ENCODE peak calls at places on chromosomes 11 and 22, in nine cellular contexts. One of them, this sample, is unnamed. For H3K27me3, the result is how much of the 10 kb centered on the place peaks cover.

GRCh38 chr22:24695958-24696511 is 78.5 kb downstream of the PIWIL3 start:
- DNase-seq in CD8-positive, alpha-beta T cell: no peak
- DNase-seq in HepG2: no peak
- DNase-seq in neuronal stem cell: no peak
- DNase-seq in PC-3: no peak
- DNase-seq in pancreas: no peak
- DNase-seq in cardiac muscle cell: peak
- DNase-seq in SK-N-SH: no peak
- DNase-seq in CD4-positive, alpha-beta T cell: no peak
- DNase-seq in this sample: no peak

GRCh38 chr11:61392991-61393595 is 706 bp downstream of the TMEM216 start:
- DNase-seq in CD8-positive, alpha-beta T cell: peak
- DNase-seq in HepG2: no peak
- DNase-seq in neuronal stem cell: peak
- DNase-seq in PC-3: peak
- DNase-seq in pancreas: no peak
- DNase-seq in cardiac muscle cell: peak
- DNase-seq in SK-N-SH: peak
- DNase-seq in CD4-positive, alpha-beta T cell: peak
- DNase-seq in this sample: no peak

GRCh38 chr22:43205261-43205691 is 18.3 kb upstream of the TTLL12 start:
- DNase-seq in CD8-positive, alpha-beta T cell: no peak
- DNase-seq in HepG2: no peak
- DNase-seq in neuronal stem cell: no peak
- DNase-seq in PC-3: no peak
- DNase-seq in pancreas: no peak
- DNase-seq in cardiac muscle cell: no peak
- DNase-seq in SK-N-SH: no peak
- DNase-seq in CD4-positive, alpha-beta T cell: no peak
- DNase-seq in this sample: no peak

GRCh38 chr22:28351585-28351984 is 328.1 kb downstream of the TTC28 start:
- DNase-seq in CD8-positive, alpha-beta T cell: no peak
- DNase-seq in HepG2: no peak
- DNase-seq in neuronal stem cell: no peak
- DNase-seq in PC-3: no peak
- DNase-seq in pancreas: no peak
- DNase-seq in cardiac muscle cell: no peak
- DNase-seq in SK-N-SH: no peak
- DNase-seq in CD4-positive, alpha-beta T cell: no peak
- DNase-seq in this sample: no peak

GRCh38 chr22:17931400-17931825 is 92.9 kb downstream of the MICAL3 start:
- DNase-seq in CD8-positive, alpha-beta T cell: no peak
- DNase-seq in HepG2: no peak
- DNase-seq in neuronal stem cell: no peak
- DNase-seq in PC-3: peak
- DNase-seq in pancreas: no peak
- DNase-seq in cardiac muscle cell: no peak
- DNase-seq in SK-N-SH: peak
- DNase-seq in CD4-positive, alpha-beta T cell: no peak
- DNase-seq in this sample: no peak

GRCh38 chr22:30221121-30221992 is 25.2 kb downstream of the LIF start:
- DNase-seq in CD8-positive, alpha-beta T cell: peak
- DNase-seq in HepG2: no peak
- DNase-seq in neuronal stem cell: no peak
- DNase-seq in PC-3: no peak
- DNase-seq in pancreas: no peak
- DNase-seq in cardiac muscle cell: no peak
- DNase-seq in SK-N-SH: no peak
- DNase-seq in CD4-positive, alpha-beta T cell: peak
- DNase-seq in this sample: peak

GRCh38 chr11:126194121-126194543 is 17.3 kb downstream of the RPUSD4 start:
- DNase-seq in CD8-positive, alpha-beta T cell: peak
- DNase-seq in HepG2: peak
- DNase-seq in neuronal stem cell: peak
- DNase-seq in PC-3: peak
- DNase-seq in pancreas: peak
- DNase-seq in cardiac muscle cell: peak
- DNase-seq in SK-N-SH: peak
- DNase-seq in CD4-positive, alpha-beta T cell: no peak
- DNase-seq in this sample: no peak

GRCh38 chr11:84396521-84396920 is 1110.4 kb upstream of the CCDC90B start:
- DNase-seq in CD8-positive, alpha-beta T cell: no peak
- DNase-seq in HepG2: no peak
- DNase-seq in neuronal stem cell: no peak
- DNase-seq in PC-3: no peak
- DNase-seq in pancreas: no peak
- DNase-seq in cardiac muscle cell: no peak
- DNase-seq in SK-N-SH: no peak
- DNase-seq in CD4-positive, alpha-beta T cell: no peak
- DNase-seq in this sample: no peak

GRCh38 chr22:46610345-46610744 is 9.8 kb upstream of the GRAMD4 start:
- DNase-seq in CD8-positive, alpha-beta T cell: no peak
- DNase-seq in HepG2: no peak
- DNase-seq in neuronal stem cell: no peak
- DNase-seq in PC-3: no peak
- DNase-seq in pancreas: no peak
- DNase-seq in cardiac muscle cell: no peak
- DNase-seq in SK-N-SH: no peak
- DNase-seq in CD4-positive, alpha-beta T cell: no peak
- DNase-seq in this sample: no peak

GRCh38 chr11:75182652-75183051 is 31.7 kb downstream of the SLCO2B1 start:
- DNase-seq in CD8-positive, alpha-beta T cell: no peak
- DNase-seq in HepG2: no peak
- DNase-seq in neuronal stem cell: no peak
- DNase-seq in PC-3: no peak
- DNase-seq in pancreas: no peak
- DNase-seq in cardiac muscle cell: no peak
- DNase-seq in SK-N-SH: no peak
- DNase-seq in CD4-positive, alpha-beta T cell: no peak
- DNase-seq in this sample: no peak

GRCh38 chr11:103202048-103202651 is 92.9 kb downstream of the DYNC2H1 start:
- DNase-seq in CD8-positive, alpha-beta T cell: no peak
- DNase-seq in HepG2: peak
- DNase-seq in neuronal stem cell: peak
- DNase-seq in PC-3: peak
- DNase-seq in pancreas: no peak
- DNase-seq in cardiac muscle cell: peak
- DNase-seq in SK-N-SH: peak
- DNase-seq in CD4-positive, alpha-beta T cell: no peak
- DNase-seq in this sample: no peak

GRCh38 chr11:3341298-3341697 is 37.6 kb downstream of the ZNF195 start:
- DNase-seq in CD8-positive, alpha-beta T cell: peak
- DNase-seq in HepG2: peak
- DNase-seq in neuronal stem cell: peak
- DNase-seq in PC-3: peak
- DNase-seq in pancreas: peak
- DNase-seq in cardiac muscle cell: peak
- DNase-seq in SK-N-SH: peak
- DNase-seq in CD4-positive, alpha-beta T cell: peak
- DNase-seq in this sample: no peak

GRCh38 chr22:44996120-44996519 is 13.7 kb downstream of the PHF21B start:
- DNase-seq in CD8-positive, alpha-beta T cell: no peak
- DNase-seq in HepG2: no peak
- DNase-seq in neuronal stem cell: no peak
- DNase-seq in PC-3: no peak
- DNase-seq in pancreas: no peak
- DNase-seq in cardiac muscle cell: no peak
- DNase-seq in SK-N-SH: no peak
- DNase-seq in CD4-positive, alpha-beta T cell: no peak
- DNase-seq in this sample: no peak

GRCh38 chr22:44996648-44997047 is 13.2 kb downstream of the PHF21B start:
- DNase-seq in CD8-positive, alpha-beta T cell: no peak
- DNase-seq in HepG2: no peak
- DNase-seq in neuronal stem cell: no peak
- DNase-seq in PC-3: no peak
- DNase-seq in pancreas: no peak
- DNase-seq in cardiac muscle cell: no peak
- DNase-seq in SK-N-SH: no peak
- DNase-seq in CD4-positive, alpha-beta T cell: no peak
- DNase-seq in this sample: no peak

GRCh38 chr22:44995282-44995597 is 14.6 kb downstream of the PHF21B start:
- DNase-seq in CD8-positive, alpha-beta T cell: no peak
- DNase-seq in HepG2: no peak
- DNase-seq in neuronal stem cell: no peak
- DNase-seq in PC-3: no peak
- DNase-seq in pancreas: no peak
- DNase-seq in cardiac muscle cell: no peak
- DNase-seq in SK-N-SH: no peak
- DNase-seq in CD4-positive, alpha-beta T cell: no peak
- DNase-seq in this sample: no peak

GRCh38 chr22:44994399-44995281 is 15.2 kb downstream of the PHF21B start:
- DNase-seq in CD8-positive, alpha-beta T cell: no peak
- DNase-seq in HepG2: no peak
- DNase-seq in neuronal stem cell: no peak
- DNase-seq in PC-3: no peak
- DNase-seq in pancreas: no peak
- DNase-seq in cardiac muscle cell: no peak
- DNase-seq in SK-N-SH: peak
- DNase-seq in CD4-positive, alpha-beta T cell: no peak
- DNase-seq in this sample: no peak

DNA sequence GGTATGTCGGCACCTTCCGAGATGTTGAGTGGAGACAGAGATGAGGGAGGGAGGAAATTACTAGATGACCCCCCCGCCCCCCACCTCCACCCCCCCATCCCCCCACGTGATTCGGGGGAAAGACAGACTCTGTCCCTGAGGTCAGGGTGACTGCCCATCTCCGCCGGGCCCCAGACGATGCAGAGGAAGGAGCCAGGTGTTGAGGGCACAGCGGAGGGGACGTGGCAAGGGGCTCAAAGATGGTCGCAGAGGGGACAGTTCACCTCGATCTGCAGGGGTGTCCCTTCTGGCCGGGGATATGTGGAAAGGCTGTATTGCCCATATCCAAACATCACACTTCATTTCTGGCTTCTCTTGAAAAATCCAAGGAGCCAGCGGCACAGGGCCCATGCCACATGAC is 14.1 kb downstream of the PHF21B start:
- DNase-seq in CD8-positive, alpha-beta T cell: no peak
- DNase-seq in HepG2: no peak
- DNase-seq in neuronal stem cell: no peak
- DNase-seq in PC-3: no peak
- DNase-seq in pancreas: no peak
- DNase-seq in cardiac muscle cell: no peak
- DNase-seq in SK-N-SH: peak
- DNase-seq in CD4-positive, alpha-beta T cell: no peak
- DNase-seq in this sample: no peak
- H3K27me3 ChIP-seq in CD8-positive, alpha-beta T cell: under half
- H3K27me3 ChIP-seq in HepG2: under half
- H3K27me3 ChIP-seq in neuronal stem cell: under half
- H3K27me3 ChIP-seq in PC-3: under half
- H3K27me3 ChIP-seq in pancreas: under half
- H3K27me3 ChIP-seq in cardiac muscle cell: under half
- H3K27me3 ChIP-seq in SK-N-SH: under half
- H3K27me3 ChIP-seq in CD4-positive, alpha-beta T cell: under half
- H3K27me3 ChIP-seq in this sample: under half

GRCh38 chr11:128327274-128327673 is 260.1 kb downstream of the ETS1 start:
- DNase-seq in CD8-positive, alpha-beta T cell: no peak
- DNase-seq in HepG2: no peak
- DNase-seq in neuronal stem cell: no peak
- DNase-seq in PC-3: no peak
- DNase-seq in pancreas: no peak
- DNase-seq in cardiac muscle cell: no peak
- DNase-seq in SK-N-SH: no peak
- DNase-seq in CD4-positive, alpha-beta T cell: no peak
- DNase-seq in this sample: no peak

GRCh38 chr11:128324051-128324481 is 263.3 kb downstream of the ETS1 start:
- DNase-seq in CD8-positive, alpha-beta T cell: no peak
- DNase-seq in HepG2: no peak
- DNase-seq in neuronal stem cell: no peak
- DNase-seq in PC-3: no peak
- DNase-seq in pancreas: no peak
- DNase-seq in cardiac muscle cell: no peak
- DNase-seq in SK-N-SH: no peak
- DNase-seq in CD4-positive, alpha-beta T cell: no peak
- DNase-seq in this sample: no peak

GRCh38 chr11:128326791-128327190 is 260.6 kb downstream of the ETS1 start:
- DNase-seq in CD8-positive, alpha-beta T cell: no peak
- DNase-seq in HepG2: no peak
- DNase-seq in neuronal stem cell: no peak
- DNase-seq in PC-3: no peak
- DNase-seq in pancreas: no peak
- DNase-seq in cardiac muscle cell: no peak
- DNase-seq in SK-N-SH: no peak
- DNase-seq in CD4-positive, alpha-beta T cell: no peak
- DNase-seq in this sample: no peak

GRCh38 chr11:128324531-128325141 is 262.7 kb downstream of the ETS1 start:
- DNase-seq in CD8-positive, alpha-beta T cell: peak
- DNase-seq in HepG2: no peak
- DNase-seq in neuronal stem cell: no peak
- DNase-seq in PC-3: no peak
- DNase-seq in pancreas: no peak
- DNase-seq in cardiac muscle cell: no peak
- DNase-seq in SK-N-SH: no peak
- DNase-seq in CD4-positive, alpha-beta T cell: peak
- DNase-seq in this sample: no peak

GRCh38 chr11:128323381-128323780 is 264.0 kb downstream of the ETS1 start:
- DNase-seq in CD8-positive, alpha-beta T cell: no peak
- DNase-seq in HepG2: no peak
- DNase-seq in neuronal stem cell: no peak
- DNase-seq in PC-3: no peak
- DNase-seq in pancreas: no peak
- DNase-seq in cardiac muscle cell: peak
- DNase-seq in SK-N-SH: no peak
- DNase-seq in CD4-positive, alpha-beta T cell: no peak
- DNase-seq in this sample: no peak
- H3K27me3 ChIP-seq in CD8-positive, alpha-beta T cell: under half
- H3K27me3 ChIP-seq in HepG2: under half
- H3K27me3 ChIP-seq in neuronal stem cell: under half
- H3K27me3 ChIP-seq in PC-3: under half
- H3K27me3 ChIP-seq in pancreas: under half
- H3K27me3 ChIP-seq in cardiac muscle cell: under half
- H3K27me3 ChIP-seq in SK-N-SH: under half
- H3K27me3 ChIP-seq in CD4-positive, alpha-beta T cell: under half
- H3K27me3 ChIP-seq in this sample: under half

GRCh38 chr11:46658259-46658658 is 40.9 kb downstream of the ATG13 start:
- DNase-seq in CD8-positive, alpha-beta T cell: no peak
- DNase-seq in HepG2: no peak
- DNase-seq in neuronal stem cell: no peak
- DNase-seq in PC-3: no peak
- DNase-seq in pancreas: no peak
- DNase-seq in cardiac muscle cell: peak
- DNase-seq in SK-N-SH: no peak
- DNase-seq in CD4-positive, alpha-beta T cell: no peak
- DNase-seq in this sample: no peak
- H3K27me3 ChIP-seq in CD8-positive, alpha-beta T cell: under half
- H3K27me3 ChIP-seq in HepG2: under half
- H3K27me3 ChIP-seq in neuronal stem cell: under half
- H3K27me3 ChIP-seq in PC-3: under half
- H3K27me3 ChIP-seq in pancreas: under half
- H3K27me3 ChIP-seq in cardiac muscle cell: under half
- H3K27me3 ChIP-seq in SK-N-SH: under half
- H3K27me3 ChIP-seq in CD4-positive, alpha-beta T cell: under half
- H3K27me3 ChIP-seq in this sample: under half

DNA sequence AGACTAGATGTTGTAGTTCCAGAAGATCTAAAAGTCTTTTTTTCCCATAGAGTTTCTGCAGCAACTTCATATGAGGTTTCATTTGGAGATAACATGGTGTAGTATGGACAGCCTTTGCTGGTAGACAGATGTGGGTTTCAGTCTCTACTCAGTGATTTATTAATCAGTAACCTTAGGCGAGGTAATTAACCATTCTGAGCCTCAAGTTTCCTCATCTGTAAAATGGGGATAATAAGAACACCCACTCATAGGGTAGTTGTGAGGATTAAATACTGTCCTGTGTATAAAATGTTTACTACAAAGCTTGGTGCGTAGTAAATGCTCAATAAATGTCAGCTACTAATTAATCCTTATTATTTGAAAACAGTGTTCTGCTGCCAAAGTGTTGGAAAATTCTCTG is 16.8 kb downstream of the POU2F3 start:
- DNase-seq in CD8-positive, alpha-beta T cell: no peak
- DNase-seq in HepG2: no peak
- DNase-seq in neuronal stem cell: no peak
- DNase-seq in PC-3: no peak
- DNase-seq in pancreas: no peak
- DNase-seq in cardiac muscle cell: no peak
- DNase-seq in SK-N-SH: no peak
- DNase-seq in CD4-positive, alpha-beta T cell: no peak
- DNase-seq in this sample: no peak
- H3K27me3 ChIP-seq in CD8-positive, alpha-beta T cell: under half
- H3K27me3 ChIP-seq in HepG2: under half
- H3K27me3 ChIP-seq in neuronal stem cell: under half
- H3K27me3 ChIP-seq in PC-3: half or more
- H3K27me3 ChIP-seq in pancreas: under half
- H3K27me3 ChIP-seq in cardiac muscle cell: under half
- H3K27me3 ChIP-seq in SK-N-SH: under half
- H3K27me3 ChIP-seq in CD4-positive, alpha-beta T cell: under half
- H3K27me3 ChIP-seq in this sample: under half

This sample was measured in GM06990.